ENCODE peak calls at places on chromosomes 11 and 22, in four cellular contexts. I is nephron progenitor cell, X is ACHN, E is progenitor cell of endocrine pancreas. D is an unnamed sample.

GRCh38 chr22:43077121-43077877 is 11.9 kb downstream of the TTLL1 start:
- DNase-seq in I (no peak), X (no peak), E (no peak), D (no peak)

GRCh38 chr11:61827573-61828378 is at the start of gene FADS2:
- DNase-seq in I (peak; percentile 94), X (peak; percentile 59), E (peak; percentile 82), D (peak; percentile 94)

GRCh38 chr11:118441770-118442169 is 5.5 kb downstream of the KMT2A start:
- DNase-seq in I (no peak), X (no peak), E (no peak), D (no peak)

GRCh38 chr11:74011360-74012071 is 2.6 kb upstream of the UCP3 start:
- DNase-seq in I (no peak), X (no peak), E (no peak), D (no peak)

GRCh38 chr11:109994896-109995295 is 98.3 kb upstream of the ZC3H12C start:
- DNase-seq in I (no peak), X (no peak), E (no peak), D (no peak)

GRCh38 chr11:129960216-129961214 is 42.1 kb downstream of the PRDM10 start:
- DNase-seq in I (no peak), X (peak; percentile 84), E (no peak), D (no peak)

GRCh38 chr22:40441761-40442364 is 71.5 kb downstream of the SGSM3 start:
- DNase-seq in I (no peak), X (no peak), E (no peak), D (no peak)

GRCh38 chr22:24516301-24516737 is 21.2 kb downstream of the UPB1 start:
- DNase-seq in I (no peak), X (peak; percentile 79), E (no peak), D (no peak)

GRCh38 chr11:41985799-41986198 is 526.3 kb upstream of the LRRC4C start:
- DNase-seq in I (no peak), X (no peak), E (no peak), D (no peak)

GRCh38 chr11:64759722-64760719 is at the start of gene PYGM:
- DNase-seq in I (peak; percentile 77), X (no peak), E (no peak), D (peak; percentile 66)

GRCh38 chr11:45815747-45816146 is 10.8 kb downstream of the SLC35C1 start:
- DNase-seq in I (no peak), X (peak; percentile 20), E (no peak), D (no peak)

GRCh38 chr11:35511666-35512065 is 13.8 kb downstream of the PAMR1 start:
- DNase-seq in I (no peak), X (peak; percentile 6), E (no peak), D (no peak)

GRCh38 chr11:113202431-113202830 is 112.0 kb upstream of the TTC12 start:
- DNase-seq in I (no peak), X (no peak), E (no peak), D (no peak)

GRCh38 chr11:61888043-61888442 is 3.3 kb downstream of the FADS3 start:
- DNase-seq in I (no peak), X (peak; percentile 89), E (no peak), D (no peak)

D was measured in neuronal stem cell.